ENCODE peak calls at places on chromosome 19, in ten cellular contexts. E, P, J, Y, B, H, I, Q, Z and D are unnamed samples.

GRCh38 chr19:1098177-1099051 is 3.2 kb upstream of the POLR2E start:
- DNase-seq in E (no peak), P (no peak), J (no peak), Y (peak), B (no peak), H (no peak), I (no peak), Q (no peak), Z (no peak), D (no peak)

GRCh38 chr19:58166708-58167280 is 16.1 kb upstream of the ZNF274 start:
- DNase-seq in E (no peak), P (no peak), J (no peak), Y (no peak), B (no peak), H (no peak), I (no peak), Q (no peak), Z (no peak), D (no peak)

GRCh38 chr19:45323671-45324081 is 1.0 kb upstream of the CKM start:
- DNase-seq in E (no peak), P (no peak), J (no peak), Y (no peak), B (no peak), H (no peak), I (peak), Q (no peak), Z (peak), D (no peak)

GRCh38 chr19:35856001-35856400 is 710 bp upstream of the KIRREL2 start:
- DNase-seq in E (no peak), P (no peak), J (peak), Y (no peak), B (no peak), H (no peak), I (no peak), Q (no peak), Z (peak), D (no peak)

GRCh38 chr19:33434090-33434885 is 60.8 kb downstream of the CEBPG start:
- DNase-seq in E (no peak), P (no peak), J (no peak), Y (no peak), B (no peak), H (no peak), I (peak), Q (no peak), Z (no peak), D (no peak)

GRCh38 chr19:4049432-4049831 is 17.3 kb downstream of the ZBTB7A start:
- DNase-seq in E (no peak), P (no peak), J (no peak), Y (no peak), B (no peak), H (no peak), I (peak), Q (no peak), Z (no peak), D (no peak)

GRCh38 chr19:16064209-16064889 is 11.9 kb upstream of the TPM4 start:
- DNase-seq in E (no peak), P (no peak), J (no peak), Y (no peak), B (no peak), H (no peak), I (no peak), Q (no peak), Z (no peak), D (no peak)

GRCh38 chr19:511101-511841 is 4.0 kb downstream of the TPGS1 start:
- DNase-seq in E (no peak), P (peak), J (no peak), Y (peak), B (no peak), H (peak), I (peak), Q (no peak), Z (no peak), D (no peak)

GRCh38 chr19:18173572-18174294 is at the start of gene IFI30:
- DNase-seq in E (no peak), P (peak), J (no peak), Y (no peak), B (no peak), H (peak), I (peak), Q (peak), Z (peak), D (no peak)

GRCh38 chr19:11279505-11280236 is 16.3 kb upstream of the TSPAN16 start:
- DNase-seq in E (no peak), P (peak), J (no peak), Y (no peak), B (no peak), H (no peak), I (no peak), Q (no peak), Z (no peak), D (no peak)

GRCh38 chr19:49656456-49657109 is 9.1 kb downstream of the IRF3 start:
- DNase-seq in E (no peak), P (no peak), J (no peak), Y (no peak), B (no peak), H (no peak), I (no peak), Q (no peak), Z (no peak), D (no peak)

DNA sequence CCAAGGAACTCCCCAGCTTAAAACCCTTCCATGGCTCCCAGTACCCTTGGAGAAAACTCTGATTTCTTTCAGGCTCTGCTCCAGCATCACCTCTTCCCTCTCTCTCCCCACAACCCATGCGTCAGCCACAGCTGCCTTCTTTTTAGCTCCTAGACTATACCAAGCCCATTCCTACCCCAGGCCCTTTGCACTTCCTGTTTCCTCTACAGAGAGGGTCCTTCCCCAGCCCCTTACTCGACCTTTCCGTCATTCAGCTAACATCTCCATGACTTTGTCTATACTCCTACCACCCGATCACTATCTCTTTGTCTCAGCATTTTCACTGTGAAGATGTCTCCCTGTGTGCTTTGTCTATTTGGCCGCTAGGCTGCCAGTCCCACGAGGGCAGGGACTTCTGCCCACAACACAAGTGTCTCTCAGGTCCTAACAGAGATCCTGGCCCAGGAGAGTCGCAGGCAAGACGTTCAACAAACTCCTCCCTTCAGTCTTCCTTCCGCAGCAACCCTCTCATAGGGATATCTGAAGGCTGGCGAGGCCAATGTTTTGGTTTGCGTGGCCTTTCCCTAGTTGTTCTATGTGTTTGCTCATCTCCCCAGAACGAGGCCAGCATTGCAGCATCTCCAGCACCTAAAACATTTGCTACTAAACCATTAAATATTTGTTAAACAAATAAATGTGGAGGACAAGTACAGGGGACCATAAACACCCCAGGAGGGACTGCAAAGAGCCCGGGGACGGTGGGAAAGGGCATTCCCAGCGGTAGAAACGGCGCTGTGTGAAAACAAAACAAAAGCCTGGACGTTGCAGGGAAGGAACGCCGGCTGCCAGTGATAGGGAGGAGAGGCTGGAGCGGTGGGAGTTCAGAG is 816 bp downstream of the CCNP start:
- DNase-seq in E (no peak), P (no peak), J (no peak), Y (peak), B (no peak), H (peak), I (no peak), Q (no peak), Z (no peak), D (peak)
- TF ChIP-seq CTCF in E (no peak), P (no peak), J (no peak), Y (no peak), B (no peak), H (peak), I (no peak), Q (no peak), Z (no peak), D (peak)

DNA sequence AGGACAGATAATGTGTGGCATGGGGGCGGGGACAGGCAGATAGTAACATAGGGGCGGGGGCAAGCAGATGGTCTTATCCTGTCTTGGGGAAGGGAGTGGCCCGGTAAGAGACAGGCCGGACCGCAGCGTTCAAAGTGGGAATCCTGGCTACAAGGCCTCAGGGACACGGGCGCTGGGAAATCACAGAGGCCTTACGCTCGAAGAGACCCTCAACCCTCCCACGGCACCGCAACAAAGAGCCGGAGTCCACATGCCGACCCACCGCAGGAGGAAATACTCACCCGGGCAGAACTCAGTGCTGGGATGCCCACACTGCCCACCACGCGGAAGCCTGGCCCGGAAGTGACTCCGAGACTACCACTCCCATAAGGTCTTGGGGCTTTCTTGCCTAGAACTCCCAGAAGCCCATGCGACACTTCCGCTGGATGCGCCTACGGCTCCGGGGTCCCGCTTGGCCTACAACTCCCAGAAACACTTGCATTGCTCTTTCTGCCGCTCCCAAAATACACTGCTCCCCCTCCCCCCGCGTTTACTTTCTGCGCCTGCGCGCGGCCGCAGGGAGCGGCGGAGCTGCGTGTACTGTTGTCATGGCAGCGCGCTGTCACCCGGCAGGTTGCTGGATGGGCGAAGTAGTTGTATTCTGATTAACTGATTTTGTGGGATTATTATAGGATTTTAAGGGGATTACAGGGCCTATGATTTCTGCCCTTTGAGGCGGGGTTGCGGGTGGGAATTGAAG is at the start of gene CTU1:
- DNase-seq in E (peak), P (peak), J (peak), Y (peak), B (peak), H (peak), I (peak), Q (peak), Z (peak), D (peak)
- TF ChIP-seq CTCF in E (peak), P (peak), J (no peak), Y (no peak), B (no peak), H (peak), I (no peak), Q (no peak), Z (no peak), D (no peak)

GRCh38 chr19:6738726-6739389 is 622 bp upstream of the TRIP10 start:
- DNase-seq in E (no peak), P (peak), J (no peak), Y (peak), B (no peak), H (peak), I (peak), Q (peak), Z (peak), D (no peak)
- TF ChIP-seq CTCF in E (peak), P (no peak), J (peak), Y (no peak), B (no peak), H (no peak), I (no peak), Q (no peak), Z (no peak), D (peak)

GRCh38 chr19:41886761-41887710 is 4.1 kb downstream of the ARHGEF1 start:
- DNase-seq in E (no peak), P (no peak), J (no peak), Y (no peak), B (no peak), H (no peak), I (no peak), Q (no peak), Z (no peak), D (no peak)

GRCh38 chr19:41880329-41880708 is 2.7 kb upstream of the ARHGEF1 start:
- DNase-seq in E (no peak), P (no peak), J (no peak), Y (no peak), B (no peak), H (no peak), I (no peak), Q (no peak), Z (no peak), D (no peak)

GRCh38 chr19:41883463-41883820 is 458 bp downstream of the ARHGEF1 start:
- DNase-seq in E (no peak), P (no peak), J (no peak), Y (no peak), B (no peak), H (no peak), I (no peak), Q (no peak), Z (no peak), D (no peak)

GRCh38 chr19:41882568-41883462 is at the start of gene ARHGEF1:
- DNase-seq in E (no peak), P (no peak), J (no peak), Y (no peak), B (no peak), H (peak), I (peak), Q (peak), Z (peak), D (no peak)

DNA sequence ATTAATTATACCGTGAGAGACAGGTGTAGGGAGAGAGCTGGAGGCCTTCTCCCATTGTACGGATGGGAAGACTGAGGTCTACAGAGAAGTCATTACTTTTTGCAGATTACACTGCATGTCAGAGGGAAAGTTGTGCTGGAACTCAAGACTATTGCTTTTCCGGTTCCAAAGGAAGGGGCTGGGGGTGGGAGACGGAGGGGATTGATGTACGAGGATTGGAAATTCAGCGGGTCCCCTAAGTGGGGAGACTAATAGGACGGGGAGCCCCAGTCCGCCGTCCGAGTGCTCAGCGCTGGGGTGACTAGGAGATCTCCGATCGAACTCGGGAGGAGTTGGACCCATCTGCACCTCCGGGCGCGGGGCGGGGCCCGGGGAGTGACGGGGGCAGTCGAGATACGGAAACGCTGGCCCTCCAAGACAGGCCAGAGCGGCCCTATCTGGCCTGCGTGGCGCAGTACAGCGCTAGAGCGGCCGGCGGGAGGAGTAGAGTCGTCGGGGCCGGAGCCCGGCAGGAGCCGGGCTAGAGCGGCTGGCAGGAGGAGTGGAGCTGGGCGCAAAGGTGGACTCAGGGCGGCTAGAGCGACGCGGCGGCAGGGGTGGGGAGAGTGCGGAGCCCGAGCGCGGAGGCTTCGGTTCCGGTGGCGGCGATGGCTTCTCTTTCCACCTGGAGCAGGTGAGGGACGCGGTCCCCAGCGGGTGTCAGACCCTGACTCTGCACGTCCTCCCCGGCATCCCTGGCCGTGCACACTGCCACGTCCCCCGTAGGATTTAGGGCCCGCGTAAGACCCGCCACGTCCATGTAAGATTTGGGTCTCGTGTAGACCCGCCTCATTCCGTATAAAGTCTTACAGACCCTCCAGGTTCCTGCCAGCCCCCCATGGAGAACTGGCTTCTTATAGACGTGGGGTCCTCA is 1.1 kb downstream of the ARHGEF1 start:
- DNase-seq in E (peak), P (peak), J (peak), Y (peak), B (peak), H (peak), I (peak), Q (peak), Z (peak), D (peak)
- TF ChIP-seq CTCF in E (peak), P (peak), J (no peak), Y (peak), B (no peak), H (peak), I (peak), Q (no peak), Z (no peak), D (peak)

GRCh38 chr19:38145627-38146026 is 78.4 kb downstream of the DPF1 start:
- DNase-seq in E (no peak), P (peak), J (no peak), Y (no peak), B (no peak), H (peak), I (no peak), Q (peak), Z (no peak), D (no peak)
- TF ChIP-seq CTCF in E (no peak), P (no peak), J (no peak), Y (no peak), B (no peak), H (no peak), I (no peak), Q (no peak), Z (no peak), D (no peak)

DNA sequence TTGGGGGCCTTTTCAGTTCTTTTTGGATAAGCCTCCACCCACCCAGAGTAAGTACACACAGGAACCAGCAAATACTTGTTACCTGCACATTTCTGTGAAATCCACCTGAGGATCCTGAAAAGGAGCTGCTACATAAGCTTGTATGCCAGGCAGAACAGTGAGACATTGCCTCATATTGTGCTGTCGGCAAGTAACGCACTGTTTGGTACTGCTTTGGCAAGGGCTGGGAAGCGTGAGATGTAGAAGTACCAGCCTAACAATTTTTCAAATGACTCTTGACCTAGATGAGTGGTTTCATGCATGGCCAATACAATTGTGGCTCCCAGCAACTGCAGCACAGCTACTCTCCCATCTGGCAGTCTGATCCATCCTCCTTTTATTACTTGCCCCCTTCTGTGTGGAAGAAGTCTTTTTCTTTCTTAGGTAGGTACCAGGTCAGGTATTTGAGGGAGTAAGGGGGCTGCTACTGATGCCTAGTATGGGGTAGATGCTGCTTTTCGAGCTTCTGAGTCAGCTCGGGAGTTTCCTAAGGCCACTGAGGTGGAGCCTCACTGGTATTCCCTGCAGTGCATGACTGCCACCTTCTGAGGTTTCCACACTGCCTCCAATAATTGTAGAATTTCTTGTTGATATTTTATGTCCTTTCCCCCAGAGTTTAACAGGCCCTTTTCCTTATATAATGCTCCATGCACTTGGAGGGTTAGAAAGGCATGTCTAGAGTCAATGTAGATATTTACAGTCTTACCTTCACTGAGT is 52.2 kb downstream of the ZNF737 start:
- DNase-seq in E (no peak), P (no peak), J (no peak), Y (no peak), B (no peak), H (no peak), I (no peak), Q (no peak), Z (no peak), D (no peak)
- TF ChIP-seq CTCF in E (no peak), P (no peak), J (peak), Y (no peak), B (no peak), H (no peak), I (no peak), Q (no peak), Z (no peak), D (no peak)